ENCODE peak calls at places on chromosomes 16 and 17, in seven cellular contexts. U is NCI-H146; X is amniotic stem cell; R is heart left ventricle; Q is lower leg skin; W is effector memory CD8-positive, alpha-beta T cell; Z is stimulated activated CD4-positive, alpha-beta T cell treated with anti-CD3 and anti-CD28 coated beads, Interleukin-1b, Interleukin-23, amount 100 ng/mL, for 4 hours. E is an unnamed sample.

GRCh38 chr17:49404371-49404770 is 10.3 kb downstream of the PHB1 start:
- DNase-seq in U (no peak), X (no peak), R (no peak), Q (peak; percentile 79), W (peak; percentile 40), Z (no peak), E (no peak)

GRCh38 chr16:85759631-85760419 is 8.9 kb upstream of the C16orf74 start:
- DNase-seq in U (peak; percentile 38), X (no peak), R (no peak), Q (no peak), W (peak; percentile 11), Z (no peak), E (peak; percentile 78)

GRCh38 chr17:10652984-10653680 is 4.0 kb downstream of the MYH3 start:
- DNase-seq in U (no peak), X (no peak), R (no peak), Q (no peak), W (no peak), Z (no peak), E (no peak)

GRCh38 chr16:35692824-35693223 is 2233.4 kb downstream of the TP53TG3F start:
- DNase-seq in U (no peak), X (no peak), R (no peak), Q (peak; percentile 61), W (no peak), Z (no peak), E (no peak)

GRCh38 chr16:67082891-67083290 is 26.9 kb upstream of the PHAF1 start:
- DNase-seq in U (no peak), X (no peak), R (no peak), Q (no peak), W (no peak), Z (no peak), E (no peak)

GRCh38 chr16:81693047-81693446 is 86.0 kb upstream of the PLCG2 start:
- DNase-seq in U (no peak), X (no peak), R (no peak), Q (no peak), W (no peak), Z (no peak), E (no peak)

GRCh38 chr16:66298006-66298405 is 68.5 kb upstream of the CDH5 start:
- DNase-seq in U (no peak), X (no peak), R (no peak), Q (peak; percentile 37), W (no peak), Z (no peak), E (no peak)

GRCh38 chr17:81091774-81092517 is 57.0 kb downstream of the BAIAP2 start:
- DNase-seq in U (no peak), X (no peak), R (no peak), Q (no peak), W (no peak), Z (no peak), E (no peak)

GRCh38 chr17:4499431-4500187 is 928 bp downstream of the SPNS2 start:
- DNase-seq in U (peak; percentile 45), X (no peak), R (peak; percentile 52), Q (no peak), W (no peak), Z (peak; percentile 22), E (no peak)

GRCh38 chr17:55699178-55699865 is 23.3 kb downstream of the TMEM100 start:
- DNase-seq in U (no peak), X (no peak), R (no peak), Q (no peak), W (no peak), Z (no peak), E (no peak)

GRCh38 chr17:2023692-2024571 is 1.2 kb downstream of the RTN4RL1 start:
- DNase-seq in U (peak; percentile 90), X (no peak), R (peak; percentile 57), Q (no peak), W (peak; percentile 44), Z (peak; percentile 27), E (peak; percentile 55)

GRCh38 chr16:4792951-4793513 is 2.1 kb upstream of the SMIM22 start:
- DNase-seq in U (no peak), X (no peak), R (peak; percentile 2), Q (no peak), W (no peak), Z (no peak), E (no peak)

GRCh38 chr16:28573738-28574718 is 20.3 kb downstream of the SGF29 start:
- DNase-seq in U (no peak), X (no peak), R (no peak), Q (no peak), W (no peak), Z (no peak), E (no peak)

GRCh38 chr17:47252209-47252608 is 1.4 kb upstream of the ITGB3 start:
- DNase-seq in U (peak; percentile 23), X (no peak), R (no peak), Q (no peak), W (no peak), Z (no peak), E (no peak)

GRCh38 chr17:8041249-8041928 is 2.5 kb downstream of the ALOX15B start:
- DNase-seq in U (peak; percentile 31), X (no peak), R (no peak), Q (peak; percentile 83), W (no peak), Z (no peak), E (no peak)

GRCh38 chr16:79047337-79047736 is 553.2 kb downstream of the MAF start:
- DNase-seq in U (peak; percentile 37), X (no peak), R (no peak), Q (no peak), W (no peak), Z (no peak), E (no peak)

GRCh38 chr17:7955414-7956042 is 23.5 kb downstream of the CNTROB start:
- DNase-seq in U (no peak), X (no peak), R (no peak), Q (peak; percentile 15), W (no peak), Z (no peak), E (no peak)

GRCh38 chr16:3608069-3608468 is 3.3 kb downstream of the SLX4 start:
- DNase-seq in U (no peak), X (no peak), R (no peak), Q (peak; percentile 29), W (no peak), Z (no peak), E (no peak)

GRCh38 chr17:14303343-14304221 is 2.7 kb downstream of the HS3ST3B1 start:
- DNase-seq in U (no peak), X (no peak), R (no peak), Q (peak; percentile 78), W (peak; percentile 18), Z (peak; percentile 24), E (no peak)

GRCh38 chr17:79146562-79146961 is 71.9 kb downstream of the ENGASE start:
- DNase-seq in U (peak; percentile 43), X (no peak), R (no peak), Q (no peak), W (no peak), Z (no peak), E (no peak)

GRCh38 chr17:80585880-80586279 is 41.2 kb downstream of the RPTOR start:
- DNase-seq in U (no peak), X (no peak), R (no peak), Q (peak; percentile 37), W (no peak), Z (no peak), E (no peak)

GRCh38 chr17:17181666-17182600 is 24.2 kb downstream of the PLD6 start:
- DNase-seq in U (no peak), X (no peak), R (no peak), Q (no peak), W (no peak), Z (no peak), E (no peak)

GRCh38 chr17:17582372-17582771 is 9.1 kb downstream of the PEMT start:
- DNase-seq in U (no peak), X (no peak), R (no peak), Q (no peak), W (no peak), Z (no peak), E (no peak)

GRCh38 chr17:34371405-34371804 is 8.4 kb upstream of the CCL1 start:
- DNase-seq in U (no peak), X (no peak), R (no peak), Q (no peak), W (no peak), Z (no peak), E (no peak)

GRCh38 chr16:54936979-54937672 is 6.5 kb downstream of the IRX5 start:
- DNase-seq in U (no peak), X (no peak), R (peak; percentile 62), Q (peak; percentile 94), W (no peak), Z (no peak), E (peak; percentile 81)

GRCh38 chr17:66975614-66976378 is 11.3 kb downstream of the CACNG4 start:
- DNase-seq in U (no peak), X (no peak), R (peak; percentile 46), Q (no peak), W (no peak), Z (no peak), E (peak; percentile 72)

GRCh38 chr17:17063546-17064122 is 21.4 kb downstream of the MPRIP start:
- DNase-seq in U (no peak), X (no peak), R (peak; percentile 83), Q (peak; percentile 91), W (peak; percentile 48), Z (no peak), E (peak; percentile 86)